ENCODE peak calls at places on chromosomes 2 and 18, in five cellular contexts. J is IMR-90, Q is spleen, T is coronary artery, S is thoracic aorta. W is an unnamed sample.

GRCh38 chr18:907880-908512 is 3.3 kb downstream of the ADCYAP1 start:
- DNase-seq in J (no peak), Q (no peak), T (no peak), S (no peak), W (no peak)

GRCh38 chr2:120736202-120736954 is 710 bp downstream of the GLI2 start:
- DNase-seq in J (no peak), Q (peak; percentile 62), T (peak; percentile 76), S (no peak), W (no peak)

GRCh38 chr2:86213056-86213455 is 13.8 kb downstream of the MRPL35 start:
- DNase-seq in J (no peak), Q (no peak), T (no peak), S (no peak), W (no peak)

GRCh38 chr18:76610012-76610411 is 115.0 kb upstream of the ZNF516 start:
- DNase-seq in J (no peak), Q (no peak), T (no peak), S (no peak), W (no peak)

GRCh38 chr2:209638346-209638745 is 133.3 kb upstream of the UNC80 start:
- DNase-seq in J (peak; percentile 27), Q (no peak), T (no peak), S (no peak), W (peak; percentile 57)

GRCh38 chr2:88865801-88866353 is 174.4 kb downstream of the RPIA start:
- DNase-seq in J (no peak), Q (no peak), T (no peak), S (no peak), W (no peak)

GRCh38 chr2:28165087-28165652 is 227.5 kb upstream of the FOSL2 start:
- DNase-seq in J (no peak), Q (no peak), T (no peak), S (no peak), W (no peak)

GRCh38 chr2:136107238-136108033 is 10.5 kb downstream of the CXCR4 start:
- DNase-seq in J (no peak), Q (no peak), T (no peak), S (no peak), W (no peak)

GRCh38 chr2:174597347-174598047 is at the start of gene WIPF1:
- DNase-seq in J (peak; percentile 86), Q (no peak), T (no peak), S (no peak), W (peak; percentile 65)

GRCh38 chr2:20472569-20472968 is 25.7 kb downstream of the RHOB start:
- DNase-seq in J (no peak), Q (peak; percentile 25), T (peak; percentile 28), S (no peak), W (no peak)

GRCh38 chr2:173058673-173059072 is 17.0 kb upstream of the MAP3K20 start:
- DNase-seq in J (no peak), Q (no peak), T (no peak), S (no peak), W (no peak)

GRCh38 chr2:190088917-190089316 is 26.4 kb upstream of the MSTN start:
- DNase-seq in J (peak; percentile 71), Q (no peak), T (no peak), S (no peak), W (peak; percentile 65)

GRCh38 chr2:214126135-214126534 is 284.7 kb upstream of the VWC2L start:
- DNase-seq in J (peak; percentile 56), Q (no peak), T (no peak), S (no peak), W (peak; percentile 35)

GRCh38 chr2:217830807-217831206 is 172.0 kb downstream of the TNS1 start:
- DNase-seq in J (no peak), Q (no peak), T (no peak), S (no peak), W (no peak)

GRCh38 chr2:170165129-170165528 is 12.8 kb upstream of the MYO3B start:
- DNase-seq in J (peak; percentile 68), Q (no peak), T (no peak), S (no peak), W (no peak)

GRCh38 chr2:195407782-195408181 is 249.2 kb upstream of the SLC39A10 start:
- DNase-seq in J (peak; percentile 66), Q (no peak), T (no peak), S (no peak), W (peak; percentile 17)

GRCh38 chr2:172745636-172746035 is 10.0 kb downstream of the RAPGEF4 start:
- DNase-seq in J (peak; percentile 85), Q (no peak), T (no peak), S (no peak), W (no peak)

GRCh38 chr2:151033454-151034248 is 228.0 kb downstream of the RBM43 start:
- DNase-seq in J (no peak), Q (no peak), T (no peak), S (no peak), W (no peak)

GRCh38 chr2:18639756-18640453 is 50.5 kb upstream of the NT5C1B start:
- DNase-seq in J (no peak), Q (no peak), T (no peak), S (no peak), W (no peak)

GRCh38 chr2:179251865-179252264 is 12.8 kb downstream of the SESTD1 start:
- DNase-seq in J (peak; percentile 31), Q (no peak), T (no peak), S (no peak), W (peak; percentile 9)

GRCh38 chr2:179250084-179250483 is 14.5 kb downstream of the SESTD1 start:
- DNase-seq in J (no peak), Q (no peak), T (no peak), S (no peak), W (no peak)

GRCh38 chr2:179250848-179251504 is 13.7 kb downstream of the SESTD1 start:
- DNase-seq in J (no peak), Q (no peak), T (no peak), S (no peak), W (no peak)

GRCh38 chr2:179248024-179248348 is 16.6 kb downstream of the SESTD1 start:
- DNase-seq in J (no peak), Q (no peak), T (no peak), S (no peak), W (no peak)

DNA sequence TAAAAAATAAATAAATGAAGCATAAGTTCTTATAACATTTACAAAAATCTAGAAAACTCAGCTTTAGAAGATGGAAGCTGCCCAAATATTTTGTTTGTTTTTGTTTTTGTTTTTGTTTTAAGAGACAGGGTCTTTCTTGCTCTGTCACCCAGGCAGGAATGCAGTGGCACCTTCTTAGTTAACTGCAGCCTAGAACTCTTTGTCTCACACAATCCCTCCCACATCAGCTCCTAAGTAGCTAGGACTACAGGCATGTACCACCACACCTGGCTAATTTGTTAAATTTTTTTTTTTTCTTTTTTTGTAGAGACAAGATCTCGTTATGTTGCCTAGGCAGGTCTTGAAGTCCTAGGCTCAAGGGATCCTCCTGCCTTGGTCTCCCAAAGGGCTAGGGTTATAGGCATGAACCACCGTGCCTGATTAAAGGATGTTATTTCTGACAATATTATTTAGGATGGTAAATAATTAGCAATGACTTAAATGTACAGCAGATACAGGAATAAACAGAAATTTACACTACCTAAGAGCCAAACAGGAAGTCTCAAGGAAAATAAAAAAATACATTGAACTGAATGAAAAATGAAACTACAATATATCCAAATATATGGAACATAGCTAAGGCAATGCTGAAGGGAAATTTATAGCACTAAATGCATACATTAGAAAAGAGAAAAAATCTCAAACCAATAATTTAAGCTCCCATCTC is 17.2 kb downstream of the SESTD1 start:
- DNase-seq in J (no peak), Q (no peak), T (no peak), S (no peak), W (no peak)
- TF ChIP-seq CTCF in J (no peak), Q (no peak), T (no peak), S (no peak), W (no peak)

DNA sequence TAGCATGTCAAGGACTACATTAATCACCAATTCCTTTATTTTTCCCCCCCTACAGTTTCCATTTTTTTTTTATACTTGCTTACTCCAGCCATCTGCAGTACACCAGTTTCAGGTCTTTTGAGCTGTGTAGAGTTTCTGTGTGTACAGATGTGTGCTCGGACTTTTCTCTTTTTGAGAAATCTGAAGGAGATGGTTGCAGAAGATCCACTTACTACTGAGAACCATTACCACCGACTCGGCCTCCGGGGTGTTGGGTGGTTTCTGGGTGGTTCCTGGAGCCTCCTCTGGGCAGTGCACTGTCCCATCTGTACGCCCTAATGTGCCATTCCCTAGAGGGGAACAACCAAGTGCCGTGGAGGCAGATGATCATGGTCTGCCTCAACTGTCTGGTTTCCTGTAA is 15.4 kb upstream of the LYPD6B start:
- DNase-seq in J (no peak), Q (no peak), T (no peak), S (no peak), W (no peak)
- TF ChIP-seq CTCF in J (no peak), Q (no peak), T (no peak), S (no peak), W (no peak)

GRCh38 chr2:75465317-75465998 is 95.3 kb downstream of the EVA1A start:
- DNase-seq in J (peak; percentile 55), Q (no peak), T (no peak), S (no peak), W (peak; percentile 41)

GRCh38 chr2:75464348-75464946 is 96.3 kb downstream of the EVA1A start:
- DNase-seq in J (peak; percentile 52), Q (no peak), T (no peak), S (no peak), W (peak; percentile 8)

GRCh38 chr2:75462714-75463113 is 98.0 kb downstream of the EVA1A start:
- DNase-seq in J (no peak), Q (no peak), T (no peak), S (no peak), W (no peak)

DNA sequence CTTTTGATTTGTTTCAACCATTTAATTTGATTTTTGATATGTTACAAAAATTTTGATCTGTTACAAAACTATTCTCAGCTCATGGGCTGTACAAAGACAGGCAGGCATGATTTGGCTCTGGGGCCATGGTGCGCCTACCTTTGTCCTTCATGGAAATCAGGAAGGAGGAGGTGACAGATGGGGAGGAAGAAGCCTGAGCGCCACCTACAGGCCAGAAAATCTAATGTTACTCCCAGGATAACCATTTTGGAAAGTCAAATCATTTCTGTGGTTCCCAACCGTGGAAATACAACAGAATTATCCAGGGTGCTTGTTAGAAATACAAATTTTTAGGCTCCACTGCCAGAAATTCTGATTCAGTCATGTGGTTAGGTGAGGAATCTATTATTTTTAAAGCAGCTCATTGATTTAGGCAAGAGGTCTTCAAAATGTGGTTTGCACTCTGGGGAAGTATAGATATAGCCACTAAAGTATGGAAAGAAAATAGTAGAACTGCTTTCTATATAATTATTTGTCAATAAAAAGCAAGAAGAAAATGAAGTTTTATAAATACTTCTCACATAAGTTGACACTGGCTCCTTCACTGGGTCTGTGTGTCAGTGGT is 93.9 kb downstream of the EVA1A start:
- DNase-seq in J (peak; percentile 15), Q (no peak), T (no peak), S (no peak), W (peak; percentile 25)
- TF ChIP-seq CTCF in J (peak; percentile 53), Q (no peak), T (no peak), S (no peak), W (peak; percentile 88)

GRCh38 chr18:4017479-4017878 is 437.6 kb downstream of the DLGAP1 start:
- DNase-seq in J (peak; percentile 2), Q (no peak), T (no peak), S (no peak), W (no peak)
- TF ChIP-seq CTCF in J (no peak), Q (no peak), T (no peak), S (no peak), W (peak; percentile 51)

GRCh38 chr2:238425979-238426567 is 654 bp upstream of the ASB1 start:
- DNase-seq in J (peak; percentile 68), Q (peak; percentile 88), T (no peak), S (no peak), W (peak; percentile 25)
- TF ChIP-seq CTCF in J (no peak), Q (no peak), T (no peak), S (no peak), W (no peak)